ENCODE peak calls at places on chromosomes 1 and 21, in nine cellular contexts. J is right lobe of liver, Z is adrenal gland, X is IMR-90, O is K562, W is sigmoid colon, E is upper lobe of left lung, C is ovary, I is H1. H is an unnamed sample. For H3K4me1, the result is how much of the 10 kb centered on the place peaks cover.

GRCh38 chr21:35020446-35020845 is 28.7 kb downstream of the RUNX1 start:
- DNase-seq in J (no peak), Z (no peak), X (no peak), O (no peak), W (no peak), E (peak), C (no peak), I (no peak), H (no peak)

GRCh38 chr1:213658508-213658907 is 329.3 kb upstream of the PROX1 start:
- DNase-seq in J (no peak), Z (no peak), X (no peak), O (no peak), W (no peak), E (no peak), C (no peak), I (no peak), H (no peak)

GRCh38 chr1:59937636-59938210 is 11.2 kb upstream of the CYP2J2 start:
- DNase-seq in J (no peak), Z (no peak), X (no peak), O (no peak), W (no peak), E (no peak), C (no peak), I (no peak), H (no peak)

GRCh38 chr21:37337179-37337578 is 29.4 kb upstream of the DYRK1A start:
- DNase-seq in J (no peak), Z (no peak), X (no peak), O (no peak), W (no peak), E (no peak), C (no peak), I (no peak), H (no peak)

GRCh38 chr1:85504417-85504816 is 39.5 kb upstream of the DDAH1 start:
- DNase-seq in J (no peak), Z (no peak), X (peak), O (no peak), W (no peak), E (no peak), C (no peak), I (no peak), H (no peak)

GRCh38 chr21:42653492-42654061 is at the start of gene PDE9A:
- DNase-seq in J (no peak), Z (peak), X (no peak), O (peak), W (no peak), E (no peak), C (peak), I (peak), H (no peak)

GRCh38 chr1:19605884-19606442 is 38.1 kb upstream of the NBL1 start:
- DNase-seq in J (no peak), Z (no peak), X (peak), O (no peak), W (no peak), E (no peak), C (no peak), I (no peak), H (no peak)

GRCh38 chr1:67760030-67760821 is 73.0 kb downstream of the GNG12 start:
- DNase-seq in J (peak), Z (peak), X (peak), O (peak), W (no peak), E (peak), C (peak), I (peak), H (peak)

GRCh38 chr1:111707906-111708305 is 31.3 kb downstream of the INKA2 start:
- DNase-seq in J (no peak), Z (no peak), X (peak), O (no peak), W (no peak), E (peak), C (no peak), I (no peak), H (no peak)
- H3K27ac ChIP-seq in J (no peak), Z (peak), X (peak), O (no peak), W (no peak), E (peak), C (no peak), I (no peak), H (no peak)

GRCh38 chr1:116769050-116769449 is 14.8 kb downstream of the CD2 start:
- DNase-seq in J (no peak), Z (no peak), X (no peak), O (no peak), W (no peak), E (no peak), C (no peak), I (no peak), H (no peak)

GRCh38 chr1:116771997-116772647 is 17.9 kb downstream of the CD2 start:
- DNase-seq in J (no peak), Z (no peak), X (no peak), O (no peak), W (no peak), E (no peak), C (no peak), I (no peak), H (no peak)

GRCh38 chr1:116769994-116770393 is 15.8 kb downstream of the CD2 start:
- DNase-seq in J (no peak), Z (no peak), X (no peak), O (no peak), W (no peak), E (no peak), C (no peak), I (no peak), H (no peak)

GRCh38 chr1:116769561-116769977 is 15.3 kb downstream of the CD2 start:
- DNase-seq in J (no peak), Z (no peak), X (no peak), O (no peak), W (no peak), E (peak), C (no peak), I (no peak), H (no peak)

DNA sequence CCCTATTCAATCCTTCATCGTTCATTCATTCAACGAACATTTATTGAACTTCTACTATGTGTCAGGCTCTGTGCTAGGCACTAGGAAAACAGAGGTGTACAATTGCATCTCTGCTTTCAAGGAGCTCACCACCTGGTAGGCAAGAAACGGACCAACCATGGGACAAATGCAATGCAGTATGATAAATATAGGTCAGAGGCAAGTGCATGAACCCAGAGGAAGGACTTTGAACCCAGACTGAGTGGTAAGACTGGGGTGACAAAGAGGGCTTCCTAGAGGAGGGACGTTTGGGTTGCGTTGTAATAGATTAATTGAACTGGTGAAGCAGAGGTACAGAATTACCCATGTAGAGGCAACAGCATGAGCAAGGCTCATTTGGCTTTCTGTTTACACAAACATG is 16.4 kb downstream of the CD2 start:
- DNase-seq in J (no peak), Z (no peak), X (no peak), O (no peak), W (no peak), E (no peak), C (no peak), I (no peak), H (no peak)
- H3K4me1 ChIP-seq in J (under half), Z (under half), X (under half), O (under half), W (under half), E (under half), C (under half), I (under half), H (under half)

DNA sequence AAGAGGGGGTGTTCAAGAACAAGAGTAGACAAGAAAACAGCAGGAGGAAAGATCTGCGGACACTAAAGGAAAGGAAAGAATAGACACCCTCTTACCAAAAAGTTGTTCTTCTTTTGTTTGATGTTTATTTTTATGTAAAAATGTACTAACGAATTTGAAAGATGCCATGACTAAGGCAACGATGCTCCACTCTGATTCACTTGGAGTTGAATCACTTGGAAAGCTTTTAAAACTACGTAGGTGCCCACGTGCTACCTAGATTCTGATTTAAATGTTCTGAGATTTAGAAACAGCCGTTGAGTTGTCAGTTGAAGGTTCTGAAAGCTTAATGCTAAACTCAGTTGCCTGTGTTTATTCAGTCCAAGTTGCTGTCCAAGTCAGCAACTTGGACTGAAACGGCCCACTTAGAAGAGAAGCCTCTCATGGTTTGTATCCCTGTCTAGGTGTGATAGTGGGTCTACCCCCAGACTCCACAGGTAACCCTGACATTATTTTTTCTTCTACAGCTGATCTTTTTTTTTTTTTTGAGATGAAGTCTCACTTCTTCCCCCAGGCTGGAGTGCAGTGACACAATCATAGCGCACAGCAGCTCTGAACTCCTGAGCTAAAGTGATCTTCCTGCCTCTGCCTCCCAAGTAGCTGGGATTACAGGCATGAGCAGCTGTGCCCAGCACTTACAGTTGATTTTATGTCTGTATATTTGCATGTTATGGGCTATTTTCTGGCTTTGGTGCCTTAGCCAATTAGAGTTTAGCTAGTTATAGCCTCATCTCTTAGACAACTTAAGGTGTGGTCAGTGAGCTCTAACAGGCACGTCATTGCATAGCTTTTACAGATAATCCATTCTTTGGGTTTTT is 1.4 kb upstream of the VAMP4 start:
- DNase-seq in J (no peak), Z (peak), X (peak), O (no peak), W (no peak), E (no peak), C (no peak), I (no peak), H (peak)
- TF ChIP-seq POLR2A in J (no peak), Z (peak), X (peak), O (no peak), W (no peak), E (no peak), C (peak), I (no peak), H (peak)

GRCh38 chr1:183284086-183284485 is 98.0 kb downstream of the LAMC2 start:
- DNase-seq in J (no peak), Z (no peak), X (no peak), O (no peak), W (no peak), E (no peak), C (no peak), I (no peak), H (no peak)
- H3K27ac ChIP-seq in J (no peak), Z (no peak), X (no peak), O (no peak), W (no peak), E (no peak), C (no peak), I (no peak), H (peak)

GRCh38 chr1:94537254-94537653 is 4.3 kb downstream of the F3 start:
- DNase-seq in J (no peak), Z (no peak), X (no peak), O (no peak), W (no peak), E (no peak), C (no peak), I (no peak), H (no peak)

GRCh38 chr1:94541175-94542087 is at the start of gene F3:
- DNase-seq in J (peak), Z (peak), X (peak), O (peak), W (peak), E (peak), C (peak), I (peak), H (peak)

GRCh38 chr1:94538243-94538827 is 3.2 kb downstream of the F3 start:
- DNase-seq in J (no peak), Z (no peak), X (no peak), O (no peak), W (no peak), E (no peak), C (peak), I (no peak), H (no peak)

GRCh38 chr1:94540440-94541174 is 952 bp downstream of the F3 start:
- DNase-seq in J (no peak), Z (no peak), X (no peak), O (no peak), W (no peak), E (no peak), C (no peak), I (no peak), H (no peak)

DNA sequence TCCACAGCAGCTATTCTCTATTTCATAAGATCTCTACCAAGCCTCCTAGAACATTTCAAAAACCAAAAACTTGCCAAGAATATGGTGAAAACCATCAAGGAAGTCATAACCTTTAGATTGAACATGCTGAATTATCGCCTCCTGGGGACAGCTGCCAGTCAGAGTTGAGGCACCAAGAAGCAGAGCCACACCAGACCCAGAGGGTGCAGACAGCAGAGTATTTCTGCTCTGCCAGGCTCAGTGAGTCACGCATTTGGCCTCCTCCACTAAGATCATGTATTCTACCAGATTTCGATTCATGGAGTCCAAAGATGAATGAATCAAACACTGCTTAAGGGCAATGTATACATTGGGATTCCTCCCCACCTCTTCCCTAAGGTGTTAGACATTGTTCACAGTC is 2.1 kb downstream of the F3 start:
- DNase-seq in J (no peak), Z (no peak), X (peak), O (no peak), W (no peak), E (peak), C (no peak), I (no peak), H (no peak)
- H3K4me1 ChIP-seq in J (under half), Z (under half), X (under half), O (under half), W (under half), E (under half), C (under half), I (under half), H (under half)

GRCh38 chr1:26529655-26530539 is at the start of gene RPS6KA1:
- DNase-seq in J (peak), Z (peak), X (peak), O (peak), W (no peak), E (peak), C (peak), I (peak), H (no peak)
- TF ChIP-seq POLR2A in J (peak), Z (peak), X (no peak), O (no peak), W (no peak), E (no peak), C (no peak), I (peak), H (no peak)

GRCh38 chr1:34346128-34346527 is 169.4 kb downstream of the C1orf94 start:
- DNase-seq in J (no peak), Z (no peak), X (no peak), O (no peak), W (no peak), E (peak), C (no peak), I (no peak), H (no peak)
- H3K27ac ChIP-seq in J (no peak), Z (no peak), X (no peak), O (no peak), W (no peak), E (no peak), C (no peak), I (no peak), H (no peak)

DNA sequence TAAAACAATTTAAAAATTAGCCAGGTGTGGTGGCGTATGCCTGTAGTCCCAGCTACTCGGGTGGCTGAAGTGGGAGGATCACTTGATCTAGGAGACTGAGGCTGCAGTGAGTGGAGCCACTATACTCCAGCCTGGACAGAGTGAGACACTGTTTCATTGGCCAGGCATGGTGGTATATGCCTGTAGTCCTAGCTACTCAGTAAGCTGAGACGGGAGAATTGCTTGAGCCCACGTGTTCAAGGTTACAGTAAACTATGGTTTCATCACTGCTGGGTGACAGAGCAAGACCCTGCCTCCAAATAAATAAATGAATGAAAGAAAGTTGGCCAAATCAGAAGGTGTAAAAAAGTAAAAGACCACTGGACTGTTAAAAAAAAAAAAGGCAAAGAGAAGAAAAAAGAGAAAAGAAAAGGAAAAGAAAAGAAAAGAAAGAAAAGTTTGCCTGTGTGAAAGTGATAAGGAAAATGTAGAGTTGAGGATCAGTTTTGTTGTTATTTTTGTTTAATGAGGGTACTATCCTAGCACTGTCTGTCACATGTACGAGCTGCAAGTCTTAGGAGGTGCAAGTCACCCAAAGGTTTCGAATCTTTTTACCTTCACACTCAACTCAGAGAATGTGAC is 52.3 kb downstream of the LUZP1 start:
- DNase-seq in J (no peak), Z (no peak), X (no peak), O (no peak), W (no peak), E (no peak), C (no peak), I (no peak), H (no peak)
- H3K4me1 ChIP-seq in J (under half), Z (under half), X (under half), O (under half), W (under half), E (under half), C (under half), I (under half), H (under half)

GRCh38 chr21:31731112-31731801 is 661 bp downstream of the SCAF4 start:
- DNase-seq in J (peak), Z (peak), X (no peak), O (peak), W (peak), E (peak), C (peak), I (peak), H (no peak)
- TF ChIP-seq POLR2A in J (peak), Z (peak), X (no peak), O (no peak), W (no peak), E (no peak), C (no peak), I (no peak), H (no peak)

H was measured in tibial nerve.